ENCODE peak calls at places on chromosome 19, in seven cellular contexts. One of them, this sample, is unnamed.
A peak's percentile ranks its signal among the peaks of the same experiment; 100 is the strongest.

GRCh38 chr19:10007366-10007765 is 2.9 kb downstream of the COL5A3 start:
- DNase-seq in neural progenitor cell: no peak
- DNase-seq in heart right ventricle: peak; percentile 66
- DNase-seq in ovary: peak; percentile 48
- DNase-seq in DND-41: no peak
- DNase-seq in endodermal cell: no peak
- DNase-seq in heart left ventricle: peak; percentile 70
- DNase-seq in this sample: no peak

GRCh38 chr19:49591731-49592485 is 926 bp downstream of the PRR12 start:
- DNase-seq in endodermal cell: peak; percentile 86
- DNase-seq in neural progenitor cell: peak; percentile 71
- DNase-seq in ovary: peak; percentile 56
- DNase-seq in heart left ventricle: no peak
- DNase-seq in DND-41: peak; percentile 76
- DNase-seq in heart right ventricle: peak; percentile 46
- DNase-seq in this sample: peak; percentile 64

GRCh38 chr19:58558066-58558622 is at the start of gene UBE2M:
- DNase-seq in heart right ventricle: peak; percentile 63
- DNase-seq in ovary: peak; percentile 74
- DNase-seq in neural progenitor cell: no peak
- DNase-seq in DND-41: peak; percentile 73
- DNase-seq in heart left ventricle: peak; percentile 54
- DNase-seq in endodermal cell: peak; percentile 88
- DNase-seq in this sample: no peak

GRCh38 chr19:7860902-7861618 is 13.1 kb downstream of the PRR36 start:
- DNase-seq in neural progenitor cell: no peak
- DNase-seq in endodermal cell: no peak
- DNase-seq in ovary: no peak
- DNase-seq in heart left ventricle: no peak
- DNase-seq in heart right ventricle: no peak
- DNase-seq in DND-41: no peak
- DNase-seq in this sample: no peak

GRCh38 chr19:44151491-44151890 is 10.1 kb downstream of the ZNF234 start:
- DNase-seq in endodermal cell: no peak
- DNase-seq in neural progenitor cell: no peak
- DNase-seq in heart right ventricle: no peak
- DNase-seq in DND-41: no peak
- DNase-seq in heart left ventricle: no peak
- DNase-seq in ovary: no peak
- DNase-seq in this sample: no peak

GRCh38 chr19:13040232-13040915 is 45.1 kb downstream of the NFIX start:
- DNase-seq in endodermal cell: no peak
- DNase-seq in heart left ventricle: no peak
- DNase-seq in DND-41: no peak
- DNase-seq in neural progenitor cell: no peak
- DNase-seq in ovary: no peak
- DNase-seq in heart right ventricle: no peak
- DNase-seq in this sample: no peak

GRCh38 chr19:33232656-33233055 is 7.0 kb upstream of the SLC7A10 start:
- DNase-seq in endodermal cell: no peak
- DNase-seq in heart left ventricle: no peak
- DNase-seq in ovary: no peak
- DNase-seq in DND-41: no peak
- DNase-seq in neural progenitor cell: no peak
- DNase-seq in heart right ventricle: no peak
- DNase-seq in this sample: no peak

GRCh38 chr19:48872884-48873475 is 759 bp downstream of the PPP1R15A start:
- DNase-seq in neural progenitor cell: peak; percentile 89
- DNase-seq in endodermal cell: peak; percentile 90
- DNase-seq in heart left ventricle: peak; percentile 91
- DNase-seq in ovary: peak; percentile 94
- DNase-seq in heart right ventricle: peak; percentile 72
- DNase-seq in DND-41: peak; percentile 77
- DNase-seq in this sample: peak; percentile 95

GRCh38 chr19:31170046-31170445 is 179.2 kb downstream of the TSHZ3 start:
- DNase-seq in neural progenitor cell: no peak
- DNase-seq in heart right ventricle: no peak
- DNase-seq in DND-41: no peak
- DNase-seq in endodermal cell: peak; percentile 26
- DNase-seq in heart left ventricle: no peak
- DNase-seq in ovary: no peak
- DNase-seq in this sample: no peak

GRCh38 chr19:34493649-34494044 is 12.1 kb downstream of the WTIP start:
- DNase-seq in ovary: no peak
- DNase-seq in heart right ventricle: no peak
- DNase-seq in neural progenitor cell: no peak
- DNase-seq in endodermal cell: no peak
- DNase-seq in heart left ventricle: no peak
- DNase-seq in DND-41: no peak
- DNase-seq in this sample: no peak

DNA sequence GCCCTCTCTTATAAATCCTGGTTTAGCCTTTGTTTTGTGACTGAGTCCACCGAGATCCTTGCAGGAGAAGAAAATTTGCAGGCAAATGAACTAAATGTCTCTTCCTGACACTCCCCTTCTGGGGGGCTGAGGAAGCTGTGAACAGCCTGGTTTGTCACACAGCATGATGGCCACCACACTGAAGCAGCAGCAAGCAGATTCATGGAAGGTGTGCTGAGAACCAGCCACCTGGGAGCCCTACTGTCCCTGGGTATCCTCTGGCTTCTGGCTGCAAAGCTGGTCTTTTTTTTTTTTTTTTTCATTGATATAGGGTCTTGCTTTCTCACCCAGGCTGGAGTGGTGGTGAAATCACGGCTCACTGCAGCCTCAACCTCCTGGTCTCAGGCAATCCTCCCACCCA is 11.2 kb downstream of the MRPS12 start:
- DNase-seq in DND-41: no peak
- DNase-seq in endodermal cell: no peak
- DNase-seq in heart right ventricle: no peak
- DNase-seq in ovary: no peak
- DNase-seq in heart left ventricle: no peak
- DNase-seq in neural progenitor cell: no peak
- DNase-seq in this sample: no peak
- H3K27ac ChIP-seq in DND-41: no peak overlapping the region
- H3K27ac ChIP-seq in endodermal cell: no peak overlapping the region
- H3K27ac ChIP-seq in heart right ventricle: no peak overlapping the region
- H3K27ac ChIP-seq in ovary: no peak overlapping the region
- H3K27ac ChIP-seq in heart left ventricle: no peak overlapping the region
- H3K27ac ChIP-seq in neural progenitor cell: no peak overlapping the region
- H3K27ac ChIP-seq in this sample: no peak overlapping the region

GRCh38 chr19:4585556-4585955 is 26.1 kb upstream of the SEMA6B start:
- DNase-seq in DND-41: no peak
- DNase-seq in endodermal cell: no peak
- DNase-seq in heart right ventricle: no peak
- DNase-seq in heart left ventricle: no peak
- DNase-seq in ovary: no peak
- DNase-seq in neural progenitor cell: no peak
- DNase-seq in this sample: no peak
- H3K27me3 ChIP-seq in DND-41: peaks cover 28% of the 10 kb centered on the region
- H3K27me3 ChIP-seq in endodermal cell: peaks cover 13% of the 10 kb centered on the region
- H3K27me3 ChIP-seq in heart right ventricle: peaks cover 15% of the 10 kb centered on the region
- H3K27me3 ChIP-seq in heart left ventricle: peaks cover 18% of the 10 kb centered on the region
- H3K27me3 ChIP-seq in ovary: peaks cover 4% of the 10 kb centered on the region
- H3K27me3 ChIP-seq in neural progenitor cell: peaks cover 14% of the 10 kb centered on the region
- H3K27me3 ChIP-seq in this sample: peaks cover 35% of the 10 kb centered on the region

GRCh38 chr19:29680937-29681336 is 15.7 kb downstream of the PLEKHF1 start:
- DNase-seq in heart right ventricle: no peak
- DNase-seq in endodermal cell: no peak
- DNase-seq in ovary: no peak
- DNase-seq in neural progenitor cell: no peak
- DNase-seq in heart left ventricle: no peak
- DNase-seq in DND-41: no peak
- DNase-seq in this sample: no peak
- H3K4me1 ChIP-seq in heart right ventricle: peaks cover 66% of the 10 kb centered on the region
- H3K4me1 ChIP-seq in endodermal cell: no peaks in the 10 kb centered on the region
- H3K4me1 ChIP-seq in ovary: peaks cover 9% of the 10 kb centered on the region
- H3K4me1 ChIP-seq in neural progenitor cell: peaks cover 18% of the 10 kb centered on the region
- H3K4me1 ChIP-seq in heart left ventricle: peaks cover 41% of the 10 kb centered on the region
- H3K4me1 ChIP-seq in DND-41: peaks cover 32% of the 10 kb centered on the region
- H3K4me1 ChIP-seq in this sample: peaks cover 9% of the 10 kb centered on the region

GRCh38 chr19:6235031-6235951 is 44.5 kb downstream of the MLLT1 start:
- DNase-seq in endodermal cell: no peak
- DNase-seq in DND-41: no peak
- DNase-seq in heart right ventricle: no peak
- DNase-seq in heart left ventricle: no peak
- DNase-seq in ovary: no peak
- DNase-seq in neural progenitor cell: no peak
- DNase-seq in this sample: no peak
- H3K27ac ChIP-seq in endodermal cell: no peak overlapping the region
- H3K27ac ChIP-seq in DND-41: no peak overlapping the region
- H3K27ac ChIP-seq in heart right ventricle: peak overlapping the region; percentile 65
- H3K27ac ChIP-seq in heart left ventricle: peak overlapping the region; percentile 73
- H3K27ac ChIP-seq in ovary: no peak overlapping the region
- H3K27ac ChIP-seq in neural progenitor cell: no peak overlapping the region
- H3K27ac ChIP-seq in this sample: no peak overlapping the region

DNA sequence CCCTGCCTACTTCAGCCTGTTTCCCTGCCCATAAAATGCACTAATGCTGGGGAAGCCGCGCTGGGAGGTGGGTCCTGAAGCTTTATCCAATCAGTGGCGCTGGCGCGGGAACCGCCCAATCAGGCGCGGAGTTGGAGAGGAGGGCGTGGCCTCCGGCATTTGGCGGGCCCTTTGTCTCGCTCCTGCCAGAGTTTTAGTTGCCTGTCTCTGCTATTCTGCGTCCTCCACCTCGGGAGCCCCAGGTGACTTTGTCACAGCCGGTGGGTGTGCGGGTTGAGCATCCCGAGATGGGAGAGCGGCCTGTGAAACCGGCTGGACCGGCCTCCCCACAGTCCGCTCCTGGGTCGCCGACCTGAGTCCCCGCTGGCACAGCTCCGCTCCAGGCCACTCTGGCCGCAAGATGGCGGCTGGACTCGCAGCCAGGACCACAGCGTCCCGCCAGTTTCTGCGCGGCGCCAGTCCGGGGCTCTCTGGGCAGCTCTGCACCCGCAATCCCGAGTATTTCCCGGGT is 30.7 kb upstream of the ZNF429 start:
- DNase-seq in heart right ventricle: peak; percentile 86
- DNase-seq in heart left ventricle: peak; percentile 80
- DNase-seq in endodermal cell: peak; percentile 98
- DNase-seq in ovary: peak; percentile 87
- DNase-seq in DND-41: no peak
- DNase-seq in neural progenitor cell: peak; percentile 82
- DNase-seq in this sample: no peak
- H3K27me3 ChIP-seq in heart right ventricle: no peaks in the 10 kb centered on the region
- H3K27me3 ChIP-seq in heart left ventricle: no peaks in the 10 kb centered on the region
- H3K27me3 ChIP-seq in endodermal cell: no peaks in the 10 kb centered on the region
- H3K27me3 ChIP-seq in ovary: no peaks in the 10 kb centered on the region
- H3K27me3 ChIP-seq in DND-41: no peaks in the 10 kb centered on the region
- H3K27me3 ChIP-seq in neural progenitor cell: no peaks in the 10 kb centered on the region
- H3K27me3 ChIP-seq in this sample: no peaks in the 10 kb centered on the region

GRCh38 chr19:42249769-42250168 is 5.2 kb downstream of the ERF start:
- DNase-seq in endodermal cell: no peak
- DNase-seq in neural progenitor cell: no peak
- DNase-seq in heart right ventricle: no peak
- DNase-seq in DND-41: no peak
- DNase-seq in heart left ventricle: no peak
- DNase-seq in ovary: no peak
- DNase-seq in this sample: no peak

GRCh38 chr19:42249149-42249750 is 5.7 kb downstream of the ERF start:
- DNase-seq in heart right ventricle: no peak
- DNase-seq in heart left ventricle: no peak
- DNase-seq in DND-41: no peak
- DNase-seq in ovary: no peak
- DNase-seq in neural progenitor cell: no peak
- DNase-seq in endodermal cell: no peak
- DNase-seq in this sample: no peak

GRCh38 chr19:42247631-42248199 is 5.3 kb upstream of the GSK3A start:
- DNase-seq in heart right ventricle: no peak
- DNase-seq in neural progenitor cell: no peak
- DNase-seq in DND-41: no peak
- DNase-seq in heart left ventricle: no peak
- DNase-seq in endodermal cell: no peak
- DNase-seq in ovary: peak; percentile 49
- DNase-seq in this sample: no peak

GRCh38 chr19:42246869-42247630 is 4.6 kb upstream of the GSK3A start:
- DNase-seq in endodermal cell: no peak
- DNase-seq in DND-41: no peak
- DNase-seq in heart right ventricle: no peak
- DNase-seq in neural progenitor cell: no peak
- DNase-seq in ovary: peak; percentile 52
- DNase-seq in heart left ventricle: peak; percentile 26
- DNase-seq in this sample: no peak

DNA sequence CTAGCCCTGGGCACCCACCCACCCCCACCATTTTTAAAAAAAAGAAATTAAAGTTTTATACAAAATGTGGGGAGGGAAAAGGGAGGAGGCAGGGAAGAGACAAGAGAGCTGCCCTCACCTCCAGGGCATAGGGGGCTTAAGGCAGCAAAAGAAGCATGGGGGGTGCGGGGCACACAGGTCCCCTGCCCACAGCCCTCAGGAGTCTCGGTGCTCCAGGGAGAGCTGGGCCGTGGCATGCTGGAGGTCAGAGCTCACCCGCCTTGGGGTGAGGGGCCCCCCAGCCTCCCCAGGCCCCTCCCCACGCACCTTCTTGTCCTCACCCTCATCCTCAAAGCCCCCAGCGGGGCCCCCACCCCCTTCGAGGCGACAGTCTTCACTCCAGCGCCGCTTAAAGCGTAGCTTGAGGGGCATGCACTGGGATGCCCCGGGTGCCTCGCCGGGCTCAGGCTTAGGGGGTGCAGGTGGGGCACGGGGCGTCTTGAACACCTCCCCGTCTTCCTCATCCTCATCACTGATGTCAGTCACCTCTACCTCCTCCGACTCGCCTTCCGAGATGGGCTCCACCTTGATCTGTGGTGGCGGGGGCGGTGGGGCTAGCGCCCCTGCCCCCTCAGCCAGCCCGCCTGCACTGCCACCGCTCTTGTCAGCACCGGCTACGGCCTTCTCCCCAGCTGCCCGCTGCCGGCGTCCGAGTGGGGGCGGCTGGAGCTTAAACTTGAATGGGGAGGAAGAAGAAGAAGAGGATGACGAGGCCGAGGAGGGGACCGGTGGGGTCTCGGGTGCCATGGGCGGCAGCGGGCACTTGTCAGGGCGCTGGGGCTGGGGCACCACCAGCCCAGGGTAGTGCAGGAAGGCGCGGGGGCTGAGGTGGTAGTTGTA is 6.1 kb upstream of the GSK3A start:
- DNase-seq in endodermal cell: no peak
- DNase-seq in heart right ventricle: no peak
- DNase-seq in ovary: no peak
- DNase-seq in neural progenitor cell: no peak
- DNase-seq in heart left ventricle: no peak
- DNase-seq in DND-41: no peak
- DNase-seq in this sample: no peak
- H3K4me1 ChIP-seq in endodermal cell: no peaks in the 10 kb centered on the region
- H3K4me1 ChIP-seq in heart right ventricle: peaks cover 72% of the 10 kb centered on the region
- H3K4me1 ChIP-seq in ovary: peaks cover 34% of the 10 kb centered on the region
- H3K4me1 ChIP-seq in neural progenitor cell: peaks cover 17% of the 10 kb centered on the region
- H3K4me1 ChIP-seq in heart left ventricle: peaks cover 44% of the 10 kb centered on the region
- H3K4me1 ChIP-seq in DND-41: peaks cover 33% of the 10 kb centered on the region
- H3K4me1 ChIP-seq in this sample: peaks cover 53% of the 10 kb centered on the region

This sample was measured in SJSA1.